ENCODE peak calls at places on chromosomes 13 and 19, in five cellular contexts. W is hepatocyte, L is IMR-90, O is NB4, B is kidney epithelial cell. U is an unnamed sample.

GRCh38 chr13:99694251-99694650 is 193.0 kb downstream of the TM9SF2 start:
- DNase-seq in B (no peak), L (no peak), W (no peak), O (no peak), U (no peak)

GRCh38 chr13:72004975-72005374 is 138.0 kb upstream of the DACH1 start:
- DNase-seq in W (no peak), B (no peak), L (no peak), O (no peak), U (no peak)

GRCh38 chr13:37481858-37482227 is 116.7 kb downstream of the POSTN start:
- DNase-seq in L (no peak), W (no peak), B (no peak), O (no peak), U (no peak)

GRCh38 chr19:44848036-44848804 is 2.1 kb downstream of the NECTIN2 start:
- DNase-seq in W (peak), O (no peak), L (peak), B (peak), U (no peak)

GRCh38 chr13:114002771-114003321 is 29.0 kb upstream of the C13orf46 start:
- DNase-seq in B (no peak), W (no peak), O (no peak), L (no peak), U (no peak)

GRCh38 chr19:46962030-46962570 is 57.5 kb upstream of the NPAS1 start:
- DNase-seq in W (no peak), B (no peak), L (peak), O (no peak), U (no peak)

GRCh38 chr19:11479470-11480080 is 1.3 kb downstream of the ELAVL3 start:
- DNase-seq in O (no peak), W (peak), B (no peak), L (no peak), U (no peak)

GRCh38 chr13:100068532-100068931 is 20.4 kb upstream of the PCCA start:
- DNase-seq in L (no peak), B (no peak), O (no peak), W (no peak), U (no peak)

GRCh38 chr13:41751277-41751676 is 209.6 kb downstream of the VWA8 start:
- DNase-seq in O (no peak), W (peak), B (no peak), L (peak), U (no peak)

GRCh38 chr13:113399755-113400149 is 35.8 kb upstream of the GRTP1 start:
- DNase-seq in W (no peak), O (no peak), B (no peak), L (no peak), U (no peak)

GRCh38 chr13:28531195-28531955 is 36.4 kb upstream of the FLT1 start:
- DNase-seq in W (peak), O (peak), L (peak), B (no peak), U (no peak)

GRCh38 chr19:11018179-11018578 is 57.3 kb downstream of the SMARCA4 start:
- DNase-seq in L (no peak), W (peak), O (no peak), B (peak), U (no peak)

GRCh38 chr19:27748551-27749152 is 1464.3 kb downstream of the UQCRFS1 start:
- DNase-seq in L (peak), W (no peak), B (no peak), O (no peak), U (no peak)

GRCh38 chr13:73981595-73981994 is 152.6 kb downstream of the KLF12 start:
- DNase-seq in L (peak), B (no peak), W (no peak), O (no peak), U (no peak)

GRCh38 chr13:20127563-20128458 is 33.0 kb downstream of the GJA3 start:
- DNase-seq in L (peak), O (peak), B (no peak), W (peak), U (no peak)

GRCh38 chr19:7618771-7619510 is 10.4 kb downstream of the XAB2 start:
- DNase-seq in B (no peak), O (no peak), L (no peak), W (no peak), U (peak)

GRCh38 chr19:17153996-17154395 is 61.2 kb upstream of the USE1 start:
- DNase-seq in W (no peak), L (no peak), O (no peak), B (no peak), U (no peak)

GRCh38 chr19:13153627-13154240 is 3.5 kb downstream of the IER2 start:
- DNase-seq in L (no peak), W (peak), B (no peak), O (peak), U (no peak)

GRCh38 chr13:34369925-34370324 is 552.0 kb downstream of the RFC3 start:
- DNase-seq in O (no peak), B (no peak), L (no peak), W (no peak), U (no peak)

GRCh38 chr13:110759710-110760109 is 46.2 kb downstream of the ING1 start:
- DNase-seq in B (no peak), O (peak), W (no peak), L (peak), U (no peak)

GRCh38 chr13:67438465-67438864 is 208.3 kb upstream of the PCDH9 start:
- DNase-seq in B (no peak), L (no peak), O (peak), W (no peak), U (no peak)

GRCh38 chr19:55081773-55082022 is 6.0 kb downstream of the EPS8L1 start:
- DNase-seq in L (no peak), B (no peak), O (no peak), W (no peak), U (no peak)

GRCh38 chr13:45276887-45277286 is 64.1 kb downstream of the TPT1 start:
- DNase-seq in L (no peak), W (no peak), B (no peak), O (peak), U (no peak)

GRCh38 chr19:17339088-17339741 is 1.9 kb downstream of the GTPBP3 start:
- DNase-seq in W (no peak), O (no peak), L (no peak), B (no peak), U (no peak)

GRCh38 chr19:39372047-39372802 is 18.7 kb downstream of the PAF1 start:
- DNase-seq in O (no peak), L (peak), W (peak), B (no peak), U (peak)

GRCh38 chr13:99312493-99312883 is 5.3 kb upstream of the GPR183 start:
- DNase-seq in B (no peak), W (peak), O (peak), L (peak), U (no peak)

GRCh38 chr19:11254662-11255061 is 7.7 kb downstream of the DOCK6 start:
- DNase-seq in O (no peak), W (no peak), L (no peak), B (no peak), U (no peak)

DNA sequence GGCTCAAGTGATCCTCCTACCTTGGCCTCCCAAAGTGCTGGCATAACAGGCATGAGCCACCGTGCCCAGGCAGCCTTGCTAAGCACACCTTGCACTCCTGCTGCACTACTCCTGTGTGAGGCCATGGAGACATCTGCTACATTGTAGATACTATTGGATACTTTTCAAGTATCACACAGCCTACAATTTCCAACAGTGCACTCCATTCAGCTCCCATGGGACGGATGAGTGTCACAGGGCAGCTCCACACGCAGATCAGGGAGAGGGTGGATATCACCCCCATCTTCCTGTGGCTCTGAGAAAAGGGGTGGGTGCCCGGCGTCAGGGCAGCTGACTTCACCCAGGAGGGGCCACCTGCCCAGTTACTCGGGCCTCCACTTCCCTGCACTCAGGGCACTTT is 39.1 kb upstream of the CCNE1 start:
- DNase-seq in L (no peak), W (no peak), O (no peak), B (no peak), U (no peak)
- TF ChIP-seq CTCF in L (no peak), W (no peak), O (no peak), B (no peak), U (no peak)

DNA sequence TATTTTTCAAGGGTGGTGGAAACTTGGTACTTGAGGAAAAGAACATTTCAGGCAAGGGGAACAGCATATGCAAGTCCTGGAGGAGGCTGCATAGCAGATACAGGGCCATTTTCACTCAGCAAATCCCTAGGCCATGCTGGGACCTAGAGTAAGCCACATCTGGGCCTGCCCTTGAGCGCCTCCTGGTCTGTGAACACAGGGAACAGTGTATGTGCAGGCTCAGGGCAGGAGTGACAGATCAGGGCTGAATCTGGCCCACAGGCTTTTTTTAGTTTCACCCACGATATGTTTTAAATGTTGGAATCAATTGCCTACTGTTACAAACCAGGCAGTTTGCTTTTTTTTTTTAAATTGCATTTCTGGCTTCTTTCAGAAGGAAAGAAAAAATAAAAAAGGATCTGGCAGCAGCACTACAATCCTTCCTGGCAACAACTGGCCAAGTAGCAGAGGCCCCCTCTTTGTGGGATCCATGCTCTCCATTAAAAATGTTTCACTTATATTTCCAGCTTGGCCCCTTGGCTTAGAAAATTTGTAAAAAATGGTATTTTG is 1.4 kb upstream of the TMEM145 start:
- DNase-seq in W (no peak), L (no peak), B (no peak), O (no peak), U (no peak)
- TF ChIP-seq CTCF in W (no peak), L (no peak), B (peak), O (peak), U (peak)

DNA sequence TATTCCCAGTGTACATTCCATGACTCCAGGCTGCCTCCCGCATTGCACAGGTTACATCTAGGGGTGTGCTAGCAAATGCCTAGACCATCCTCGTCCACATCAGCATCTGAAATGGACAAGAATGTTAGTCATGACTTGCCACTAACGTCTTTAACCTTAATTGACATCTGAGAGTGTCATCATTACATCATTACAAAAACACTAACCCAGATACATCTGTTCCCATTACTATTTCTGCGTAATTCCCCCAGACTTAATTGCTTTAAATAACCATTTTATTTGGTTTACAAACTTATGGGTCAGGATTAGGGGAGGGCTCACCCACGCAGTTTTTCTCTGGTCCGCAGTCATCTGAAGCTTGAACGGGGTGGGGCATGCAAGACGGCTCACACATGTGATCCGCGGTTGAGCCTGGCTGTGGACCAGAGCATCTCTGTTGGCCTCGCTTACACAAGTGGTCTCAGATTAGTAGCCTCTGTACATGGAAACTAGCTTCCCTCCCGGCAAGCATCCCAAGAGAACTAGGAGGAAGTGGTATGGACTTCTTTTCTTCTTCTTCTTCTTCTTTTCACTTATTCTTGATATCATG is 15.9 kb downstream of the KL start:
- DNase-seq in W (no peak), B (no peak), L (peak), O (no peak), U (no peak)
- TF ChIP-seq CTCF in W (no peak), B (no peak), L (no peak), O (no peak), U (no peak)

GRCh38 chr13:97975851-97976550 is 22.5 kb downstream of the IPO5 start:
- DNase-seq in O (peak), B (no peak), W (peak), L (peak), U (peak)
- TF ChIP-seq CTCF in O (no peak), B (no peak), W (no peak), L (no peak), U (no peak)

GRCh38 chr13:31044658-31045620 is 112.5 kb downstream of the TEX26 start:
- DNase-seq in W (no peak), L (no peak), O (no peak), B (no peak), U (no peak)

GRCh38 chr13:31045621-31046081 is 113.2 kb downstream of the TEX26 start:
- DNase-seq in O (peak), L (peak), W (peak), B (peak), U (peak)

GRCh38 chr13:31042084-31042483 is 109.6 kb downstream of the TEX26 start:
- DNase-seq in O (no peak), B (no peak), W (no peak), L (no peak), U (no peak)

GRCh38 chr13:31042501-31043165 is 110.2 kb downstream of the TEX26 start:
- DNase-seq in L (no peak), W (no peak), B (no peak), O (no peak), U (no peak)

GRCh38 chr13:31043891-31044657 is 111.6 kb downstream of the TEX26 start:
- DNase-seq in W (peak), O (peak), L (peak), B (no peak), U (no peak)
- TF ChIP-seq CTCF in W (peak), O (peak), L (peak), B (peak), U (peak)

GRCh38 chr19:51654783-51655182 is 8.2 kb upstream of the SIGLEC14 start:
- DNase-seq in B (no peak), W (no peak), O (no peak), L (no peak), U (no peak)
- TF ChIP-seq CTCF in B (no peak), W (no peak), O (no peak), L (no peak), U (no peak)

GRCh38 chr13:105278797-105279425 is 1256.6 kb downstream of the EFNB2 start:
- DNase-seq in O (no peak), W (peak), L (no peak), B (no peak), U (no peak)
- TF ChIP-seq CTCF in O (no peak), W (no peak), L (no peak), B (no peak), U (no peak)

U was measured in retinal pigment epithelial cell.